ENCODE peak calls at places on chromosomes 6 and 20, in ten cellular contexts. T, L, E, S, I, A, K, Q, U and N are unnamed samples.
A peak's percentile ranks its signal among the peaks of the same experiment; 100 is the strongest.

GRCh38 chr6:157946865-157947532 is 34.7 kb upstream of the SYNJ2 start:
- DNase-seq in I (no peak), S (peak; percentile 31), Q (peak; percentile 44), L (no peak), E (no peak), U (no peak), K (no peak), A (peak; percentile 33), T (no peak), N (peak; percentile 45)

GRCh38 chr20:38230957-38231785 is 29.4 kb downstream of the KIAA1755 start:
- DNase-seq in T (no peak), I (no peak), U (no peak), Q (no peak), K (no peak), S (no peak), L (no peak), A (no peak), E (no peak), N (no peak)

GRCh38 chr20:36462440-36463211 is 78.7 kb upstream of the MYL9 start:
- DNase-seq in Q (peak; percentile 13), U (no peak), I (peak; percentile 45), A (no peak), K (no peak), S (no peak), T (peak; percentile 83), L (no peak), E (no peak), N (peak; percentile 75)

GRCh38 chr6:11143394-11144371 is 32.2 kb upstream of the ERVFRD-1 start:
- DNase-seq in T (peak; percentile 61), K (no peak), Q (no peak), S (peak; percentile 76), A (no peak), I (peak; percentile 85), U (no peak), E (peak; percentile 73), L (no peak), N (peak; percentile 89)

GRCh38 chr6:79404261-79404660 is 133.0 kb downstream of the LCA5 start:
- DNase-seq in L (no peak), S (no peak), E (no peak), A (no peak), U (no peak), T (no peak), I (peak; percentile 34), K (no peak), Q (no peak), N (no peak)

GRCh38 chr6:44740566-44741120 is 353.1 kb downstream of the CDC5L start:
- DNase-seq in A (no peak), Q (no peak), T (no peak), E (no peak), K (no peak), U (no peak), L (no peak), S (no peak), I (no peak), N (no peak)

GRCh38 chr6:89776583-89777233 is 42.9 kb downstream of the MDN1 start:
- DNase-seq in T (no peak), Q (no peak), A (no peak), E (no peak), I (no peak), K (no peak), U (no peak), S (no peak), L (no peak), N (no peak)

GRCh38 chr6:36660771-36661471 is 17.6 kb upstream of the CDKN1A start:
- DNase-seq in I (peak; percentile 57), S (no peak), Q (no peak), A (no peak), T (peak; percentile 83), U (no peak), E (peak; percentile 60), L (no peak), K (no peak), N (no peak)

GRCh38 chr6:106783631-106784566 is 154.5 kb downstream of the QRSL1 start:
- DNase-seq in E (peak; percentile 45), U (no peak), A (no peak), L (no peak), Q (no peak), I (no peak), T (no peak), S (peak; percentile 54), K (no peak), N (peak; percentile 1)

GRCh38 chr20:1830240-1830639 is 65.0 kb upstream of the SIRPA start:
- DNase-seq in T (peak; percentile 81), K (no peak), Q (no peak), L (no peak), S (peak; percentile 91), I (peak; percentile 81), E (peak; percentile 83), U (peak; percentile 37), A (no peak), N (peak; percentile 87)

GRCh38 chr20:45095753-45096371 is 5.1 kb downstream of the KCNS1 start:
- DNase-seq in E (peak; percentile 65), I (peak; percentile 70), S (peak; percentile 83), A (peak; percentile 66), U (peak; percentile 16), L (no peak), K (peak; percentile 22), Q (peak; percentile 9), T (no peak), N (peak; percentile 78)

GRCh38 chr20:63686492-63687321 is 9.7 kb upstream of the TNFRSF6B start:
- DNase-seq in K (no peak), I (peak; percentile 60), S (peak; percentile 69), T (peak; percentile 86), E (peak; percentile 73), L (no peak), A (no peak), Q (peak; percentile 16), U (no peak), N (no peak)

GRCh38 chr6:27312146-27312949 is at the start of gene POM121L2:
- DNase-seq in L (peak; percentile 78), I (peak; percentile 86), K (peak; percentile 41), T (no peak), Q (peak; percentile 42), U (no peak), E (peak; percentile 87), S (peak; percentile 73), A (peak; percentile 79), N (no peak)

GRCh38 chr20:49706548-49707517 is 6.8 kb downstream of the B4GALT5 start:
- DNase-seq in A (no peak), U (no peak), K (no peak), I (peak; percentile 48), L (no peak), T (no peak), S (no peak), E (no peak), Q (no peak), N (no peak)

GRCh38 chr20:23148721-23149570 is 62.8 kb upstream of the CD93 start:
- DNase-seq in I (no peak), Q (no peak), L (peak; percentile 39), A (no peak), K (no peak), U (no peak), E (no peak), T (no peak), S (no peak), N (no peak)

GRCh38 chr20:18388860-18389259 is 78.0 kb downstream of the DZANK1 start:
- DNase-seq in K (no peak), T (no peak), S (peak; percentile 50), L (no peak), A (no peak), U (no peak), E (no peak), Q (no peak), I (peak; percentile 74), N (peak; percentile 71)